ENCODE peak calls at places on chromosomes 1 and 21, in four cellular contexts. N is pancreas, I is fibroblast of mammary gland, E is astrocyte of the spinal cord. K is an unnamed sample.

GRCh38 chr21:38229260-38229877 is 27.4 kb upstream of the KCNJ15 start:
- DNase-seq in I (peak; percentile 37), E (no peak), N (no peak), K (no peak)

GRCh38 chr1:226779536-226779935 is 40.5 kb upstream of the ITPKB start:
- DNase-seq in E (no peak), I (no peak), N (no peak), K (no peak)

GRCh38 chr1:183191833-183192232 is 5.8 kb downstream of the LAMC2 start:
- DNase-seq in E (peak; percentile 81), I (peak; percentile 93), N (no peak), K (peak; percentile 69)

GRCh38 chr21:41786521-41786987 is 19.7 kb upstream of the RIPK4 start:
- DNase-seq in N (no peak), I (no peak), E (peak; percentile 46), K (no peak)

GRCh38 chr1:18556364-18556763 is 74.3 kb upstream of the PAX7 start:
- DNase-seq in N (no peak), E (no peak), I (peak; percentile 26), K (no peak)

GRCh38 chr21:32604484-32604883 is 7.7 kb downstream of the CFAP298 start:
- DNase-seq in E (no peak), N (no peak), I (no peak), K (no peak)

GRCh38 chr1:94239796-94240195 is 2.4 kb upstream of the ARHGAP29 start:
- DNase-seq in I (peak; percentile 70), E (no peak), N (no peak), K (no peak)

GRCh38 chr1:163006051-163006834 is 62.9 kb upstream of the RGS4 start:
- DNase-seq in E (no peak), I (no peak), N (no peak), K (no peak)

GRCh38 chr21:41529769-41530168 is 21.8 kb upstream of the TMPRSS2 start:
- DNase-seq in E (no peak), I (no peak), N (no peak), K (no peak)

GRCh38 chr1:92476071-92476607 is 10.6 kb downstream of the GFI1 start:
- DNase-seq in N (no peak), I (no peak), E (no peak), K (no peak)

GRCh38 chr21:17462276-17462981 is 50.4 kb upstream of the CXADR start:
- DNase-seq in I (peak; percentile 56), E (peak; percentile 25), N (peak; percentile 84), K (no peak)

GRCh38 chr1:200558866-200559459 is 61.6 kb downstream of the KIF14 start:
- DNase-seq in E (peak; percentile 66), I (peak; percentile 71), N (no peak), K (peak; percentile 17)

GRCh38 chr1:241596633-241597032 is 43.5 kb downstream of the CHML start:
- DNase-seq in N (no peak), I (no peak), E (no peak), K (no peak)

GRCh38 chr1:9121891-9122409 is 7.0 kb downstream of the GPR157 start:
- DNase-seq in I (no peak), E (no peak), N (no peak), K (no peak)

GRCh38 chr1:87600848-87601247 is 272.2 kb downstream of the LMO4 start:
- DNase-seq in E (no peak), N (no peak), I (peak; percentile 43), K (no peak)

GRCh38 chr1:45522324-45523104 is 830 bp upstream of the PRDX1 start:
- DNase-seq in N (no peak), E (peak; percentile 66), I (peak; percentile 74), K (no peak)

GRCh38 chr1:2529776-2530500 is at the start of gene HES5:
- DNase-seq in I (no peak), N (no peak), E (no peak), K (no peak)

GRCh38 chr1:11960710-11961109 is 19.5 kb upstream of the MFN2 start:
- DNase-seq in N (no peak), E (no peak), I (no peak), K (no peak)

GRCh38 chr21:31078796-31079195 is 40.5 kb upstream of the KRTAP19-8 start:
- DNase-seq in E (no peak), I (no peak), N (no peak), K (no peak)

GRCh38 chr1:85654066-85654782 is 54.0 kb downstream of the ZNHIT6 start:
- DNase-seq in I (peak; percentile 46), N (no peak), E (peak; percentile 47), K (no peak)

GRCh38 chr1:233393084-233393840 is 65.7 kb downstream of the MAP3K21 start:
- DNase-seq in E (no peak), N (no peak), I (no peak), K (no peak)

GRCh38 chr1:26285366-26286063 is 5.6 kb downstream of the SH3BGRL3 start:
- DNase-seq in E (no peak), N (peak; percentile 45), I (no peak), K (no peak)
- TF ChIP-seq CTCF in E (peak; percentile 43), N (no peak), I (peak; percentile 36), K (peak; percentile 57)

GRCh38 chr1:236604218-236605029 is at the start of gene HEATR1:
- DNase-seq in E (peak; percentile 96), N (peak; percentile 95), I (peak; percentile 95), K (peak; percentile 90)
- TF ChIP-seq CTCF in E (no peak), N (no peak), I (no peak), K (no peak)

DNA sequence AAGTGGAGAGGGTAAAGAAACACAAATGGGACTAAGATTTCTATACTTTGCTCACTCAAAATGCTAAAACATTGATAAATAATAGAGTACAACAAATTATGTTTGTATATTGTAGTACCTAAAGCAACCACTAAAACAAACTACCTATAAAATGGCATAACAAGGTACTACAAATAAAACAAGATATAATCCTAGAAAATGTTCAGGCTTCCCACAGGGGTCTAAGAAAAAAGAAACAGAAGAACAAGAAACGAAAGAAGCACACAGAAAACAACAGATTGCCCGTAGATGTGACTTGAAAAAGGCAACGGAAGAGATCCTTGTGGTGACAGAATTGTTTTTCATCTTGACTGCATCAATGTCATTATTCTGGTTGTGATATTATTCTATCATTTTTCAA is 63.3 kb upstream of the ADGRL4 start:
- DNase-seq in N (no peak), I (no peak), E (no peak), K (no peak)
- TF ChIP-seq CTCF in N (no peak), I (peak; percentile 8), E (no peak), K (no peak)

DNA sequence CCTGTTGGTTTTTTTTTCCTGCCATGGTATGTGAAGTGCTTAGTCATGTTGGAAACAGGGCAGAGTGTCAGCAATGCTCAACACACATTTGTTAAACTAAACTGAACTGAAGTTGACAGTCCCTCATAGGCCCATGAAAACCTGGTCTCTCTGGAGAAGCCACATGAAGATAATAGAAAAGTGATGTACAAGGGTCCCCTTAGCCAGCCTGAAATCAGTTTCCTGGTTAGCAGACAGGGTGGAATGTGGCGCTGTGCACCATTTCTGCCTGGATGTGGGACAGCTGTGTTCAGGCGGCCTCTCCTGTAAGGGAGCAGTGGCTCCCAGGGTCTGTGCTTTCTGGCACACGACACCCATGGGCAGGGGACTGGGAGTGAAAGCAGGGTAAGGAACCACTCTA is 9.9 kb upstream of the CHI3L1 start:
- DNase-seq in E (no peak), N (no peak), I (no peak), K (no peak)
- TF ChIP-seq CTCF in E (no peak), N (no peak), I (no peak), K (peak; percentile 23)

DNA sequence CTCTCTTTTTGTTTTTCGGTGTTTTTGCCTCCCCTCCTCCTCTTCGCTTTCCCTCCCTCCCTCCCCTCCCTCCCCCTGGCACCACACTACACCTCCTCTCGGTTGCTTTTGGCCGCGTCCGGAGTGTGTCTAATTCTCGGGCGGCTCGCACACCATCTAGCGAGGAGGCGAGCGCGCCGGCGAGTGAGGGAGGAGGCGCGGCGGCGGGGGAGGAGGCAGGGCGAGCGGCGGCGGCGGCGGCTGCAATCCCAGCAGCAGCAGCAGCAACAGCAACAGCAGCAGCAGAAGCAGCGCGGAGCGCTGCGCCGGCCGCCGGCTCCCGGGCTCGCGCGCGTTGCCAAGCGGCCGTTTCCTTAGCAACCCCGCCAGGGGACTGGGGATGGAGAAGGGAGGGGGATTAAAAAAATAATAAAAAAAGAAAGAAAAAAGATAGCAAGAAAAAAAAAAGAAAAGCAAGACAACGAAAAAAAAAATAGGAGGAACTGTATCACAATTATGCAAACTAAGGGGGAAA is 408 bp upstream of the NEGR1 start:
- DNase-seq in E (peak; percentile 98), N (peak; percentile 76), I (peak; percentile 86), K (peak; percentile 56)
- TF ChIP-seq CTCF in E (no peak), N (no peak), I (no peak), K (no peak)

DNA sequence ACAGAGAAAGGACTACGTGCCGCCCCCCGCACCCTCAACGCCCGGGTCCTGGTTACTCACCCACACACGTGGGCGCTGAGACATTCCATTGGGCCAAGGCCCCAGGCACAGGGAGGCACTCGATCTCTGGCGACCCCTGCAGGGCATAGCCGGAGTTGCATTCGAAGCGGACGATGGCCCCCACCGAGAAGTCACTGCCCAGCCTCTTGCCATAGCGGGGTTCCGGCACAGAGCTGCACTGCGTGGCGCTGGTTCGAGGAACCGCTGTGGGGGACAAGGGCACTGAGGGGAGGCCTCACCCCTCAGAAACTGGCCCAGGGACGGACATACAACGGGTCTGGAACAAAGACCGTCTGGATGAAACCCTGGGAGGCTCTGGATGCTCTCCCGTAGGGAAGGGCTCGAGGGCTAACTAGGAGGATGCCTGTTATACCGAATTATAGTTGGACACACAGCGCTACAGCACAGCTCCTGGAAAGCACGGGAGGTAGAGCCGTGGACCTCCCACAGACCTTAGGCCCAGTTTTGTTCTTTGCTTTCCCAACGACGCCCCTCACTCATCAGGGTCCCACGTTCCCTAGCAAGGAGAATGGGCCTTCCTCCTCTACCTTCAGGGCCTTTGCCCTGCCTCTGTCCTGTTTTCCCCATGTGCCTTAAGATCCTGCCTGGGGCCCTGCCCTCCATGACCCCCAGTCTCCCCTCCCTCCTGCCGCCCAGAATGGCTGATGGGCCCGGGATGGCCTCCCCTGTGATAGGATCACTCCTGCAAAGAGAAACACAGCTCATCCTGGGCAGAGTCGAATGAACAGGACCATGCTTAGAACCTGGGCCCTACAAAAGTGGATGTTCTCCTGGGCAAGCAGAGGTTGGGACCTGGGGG is 152.8 kb downstream of the ZSCAN20 start:
- DNase-seq in E (no peak), I (no peak), N (no peak), K (no peak)
- TF ChIP-seq CTCF in E (peak; percentile 43), I (peak; percentile 32), N (no peak), K (peak; percentile 34)

DNA sequence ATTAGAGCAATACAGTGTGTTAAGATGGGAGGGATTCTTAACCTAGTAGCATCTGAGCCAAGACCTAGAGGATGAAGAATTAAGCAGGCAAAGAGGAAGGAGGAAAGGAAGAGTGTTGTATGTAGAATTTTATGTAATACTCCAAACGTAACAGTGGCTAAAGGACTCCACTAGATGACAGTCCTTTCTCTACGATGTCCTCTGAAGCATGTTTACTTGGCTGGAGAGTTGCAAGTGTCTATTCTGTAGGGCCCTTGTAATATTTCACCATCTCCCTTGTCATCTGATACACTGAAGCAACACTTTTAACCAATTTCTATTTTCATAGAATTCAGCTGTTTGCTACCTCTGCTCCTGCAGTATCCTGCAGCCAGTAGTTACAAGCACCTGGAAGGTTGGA is 2.2 kb upstream of the YBX1 start:
- DNase-seq in E (no peak), N (no peak), I (no peak), K (no peak)
- TF ChIP-seq CTCF in E (no peak), N (no peak), I (no peak), K (no peak)

K was measured in retinal pigment epithelial cell.